ENCODE peak calls at places on chromosome 1, in six cellular contexts. C is esophagus squamous epithelium, I is PC-3, T is foreskin fibroblast, A is breast epithelium, R is GM20000. E is an unnamed sample.

GRCh38 chr1:212487286-212487685 is 54.6 kb downstream of the NENF start:
- DNase-seq in C (no peak), I (no peak), T (no peak), A (no peak), R (no peak), E (no peak)

GRCh38 chr1:36739703-36740289 is 257.1 kb upstream of the CSF3R start:
- DNase-seq in C (no peak), I (no peak), T (no peak), A (no peak), R (no peak), E (peak)

GRCh38 chr1:245686446-245687030 is 531.8 kb downstream of the KIF26B start:
- DNase-seq in C (no peak), I (no peak), T (no peak), A (no peak), R (no peak), E (no peak)

GRCh38 chr1:202343652-202344349 is 2.1 kb upstream of the UBE2T start:
- DNase-seq in C (no peak), I (peak), T (no peak), A (no peak), R (no peak), E (no peak)

GRCh38 chr1:211920141-211920572 is 89.6 kb upstream of the LPGAT1 start:
- DNase-seq in C (no peak), I (peak), T (peak), A (no peak), R (no peak), E (peak)

GRCh38 chr1:41758904-41759548 is 159.7 kb downstream of the HIVEP3 start:
- DNase-seq in C (no peak), I (peak), T (peak), A (no peak), R (no peak), E (no peak)

GRCh38 chr1:214234635-214235025 is 46.3 kb upstream of the SMYD2 start:
- DNase-seq in C (no peak), I (no peak), T (peak), A (no peak), R (no peak), E (no peak)

GRCh38 chr1:161033751-161034150 is 5.0 kb downstream of the TSTD1 start:
- DNase-seq in C (no peak), I (peak), T (no peak), A (no peak), R (no peak), E (no peak)

GRCh38 chr1:91617242-91617837 is 116.7 kb downstream of the CDC7 start:
- DNase-seq in C (no peak), I (peak), T (no peak), A (no peak), R (peak), E (peak)

GRCh38 chr1:55594701-55595100 is 379.5 kb upstream of the USP24 start:
- DNase-seq in C (no peak), I (no peak), T (no peak), A (no peak), R (no peak), E (no peak)

GRCh38 chr1:224852901-224853568 is 76.4 kb upstream of the DNAH14 start:
- DNase-seq in C (no peak), I (peak), T (peak), A (no peak), R (peak), E (no peak)

GRCh38 chr1:89894210-89894668 is 73.4 kb downstream of the LRRC8D start:
- DNase-seq in C (no peak), I (peak), T (peak), A (no peak), R (no peak), E (no peak)

GRCh38 chr1:235402457-235403200 is 35.4 kb downstream of the TBCE start:
- DNase-seq in C (no peak), I (peak), T (no peak), A (no peak), R (no peak), E (no peak)

GRCh38 chr1:228363686-228364067 is 43.0 kb downstream of the TRIM11 start:
- DNase-seq in C (no peak), I (no peak), T (no peak), A (no peak), R (no peak), E (peak)

GRCh38 chr1:54158071-54158470 is 5.3 kb upstream of the CDCP2 start:
- DNase-seq in C (no peak), I (peak), T (no peak), A (no peak), R (no peak), E (no peak)

GRCh38 chr1:220732621-220733020 is 15.5 kb upstream of the MTARC2 start:
- DNase-seq in C (no peak), I (no peak), T (no peak), A (no peak), R (no peak), E (no peak)

GRCh38 chr1:221308534-221309511 is 429.6 kb downstream of the HLX start:
- DNase-seq in C (no peak), I (no peak), T (no peak), A (no peak), R (no peak), E (no peak)

GRCh38 chr1:244067893-244068292 is 16.8 kb downstream of the ZBTB18 start:
- DNase-seq in C (no peak), I (no peak), T (peak), A (no peak), R (no peak), E (no peak)

GRCh38 chr1:46181343-46182260 is 5.3 kb upstream of the P3R3URF start:
- DNase-seq in C (no peak), I (peak), T (peak), A (no peak), R (no peak), E (no peak)

GRCh38 chr1:121413817-121414216 is 229.0 kb downstream of the SRGAP2C start:
- DNase-seq in C (no peak), I (no peak), T (no peak), A (no peak), R (no peak), E (no peak)

GRCh38 chr1:230047114-230047865 is 19.7 kb upstream of the GALNT2 start:
- DNase-seq in C (no peak), I (peak), T (no peak), A (no peak), R (no peak), E (no peak)

GRCh38 chr1:230286166-230286889 is 139.8 kb downstream of the PGBD5 start:
- DNase-seq in C (no peak), I (no peak), T (no peak), A (no peak), R (no peak), E (peak)

GRCh38 chr1:204286841-204287387 is 72.8 kb downstream of the PLEKHA6 start:
- DNase-seq in C (no peak), I (peak), T (no peak), A (peak), R (no peak), E (no peak)

GRCh38 chr1:208207388-208208131 is 36.6 kb downstream of the PLXNA2 start:
- DNase-seq in C (no peak), I (no peak), T (peak), A (no peak), R (no peak), E (no peak)

GRCh38 chr1:68116643-68117235 is 66.3 kb upstream of the DIRAS3 start:
- DNase-seq in C (no peak), I (peak), T (peak), A (no peak), R (peak), E (no peak)

GRCh38 chr1:1797731-1798341 is 19.6 kb upstream of the NADK start:
- DNase-seq in C (no peak), I (no peak), T (no peak), A (no peak), R (no peak), E (no peak)

GRCh38 chr1:227754958-227755357 is 19.7 kb downstream of the SNAP47 start:
- DNase-seq in C (no peak), I (no peak), T (no peak), A (no peak), R (no peak), E (no peak)

GRCh38 chr1:903305-903704 is 20.4 kb upstream of the SAMD11 start:
- DNase-seq in C (no peak), I (no peak), T (no peak), A (no peak), R (peak), E (no peak)

GRCh38 chr1:66298427-66298826 is 235.5 kb upstream of the SGIP1 start:
- DNase-seq in C (no peak), I (peak), T (no peak), A (no peak), R (no peak), E (no peak)

GRCh38 chr1:8396912-8397406 is 79.0 kb downstream of the SLC45A1 start:
- DNase-seq in C (no peak), I (peak), T (peak), A (no peak), R (peak), E (peak)

GRCh38 chr1:9626201-9626608 is 25.3 kb upstream of the PIK3CD start:
- DNase-seq in C (no peak), I (no peak), T (no peak), A (no peak), R (peak), E (no peak)

GRCh38 chr1:70361727-70362413 is 7.3 kb upstream of the ANKRD13C start:
- DNase-seq in C (no peak), I (peak), T (peak), A (no peak), R (no peak), E (no peak)

GRCh38 chr1:224592636-224593579 is 23.2 kb upstream of the CNIH3 start:
- DNase-seq in C (no peak), I (peak), T (peak), A (peak), R (no peak), E (no peak)

GRCh38 chr1:157659576-157660247 is 40.9 kb downstream of the FCRL3 start:
- DNase-seq in C (no peak), I (no peak), T (no peak), A (no peak), R (no peak), E (no peak)

DNA sequence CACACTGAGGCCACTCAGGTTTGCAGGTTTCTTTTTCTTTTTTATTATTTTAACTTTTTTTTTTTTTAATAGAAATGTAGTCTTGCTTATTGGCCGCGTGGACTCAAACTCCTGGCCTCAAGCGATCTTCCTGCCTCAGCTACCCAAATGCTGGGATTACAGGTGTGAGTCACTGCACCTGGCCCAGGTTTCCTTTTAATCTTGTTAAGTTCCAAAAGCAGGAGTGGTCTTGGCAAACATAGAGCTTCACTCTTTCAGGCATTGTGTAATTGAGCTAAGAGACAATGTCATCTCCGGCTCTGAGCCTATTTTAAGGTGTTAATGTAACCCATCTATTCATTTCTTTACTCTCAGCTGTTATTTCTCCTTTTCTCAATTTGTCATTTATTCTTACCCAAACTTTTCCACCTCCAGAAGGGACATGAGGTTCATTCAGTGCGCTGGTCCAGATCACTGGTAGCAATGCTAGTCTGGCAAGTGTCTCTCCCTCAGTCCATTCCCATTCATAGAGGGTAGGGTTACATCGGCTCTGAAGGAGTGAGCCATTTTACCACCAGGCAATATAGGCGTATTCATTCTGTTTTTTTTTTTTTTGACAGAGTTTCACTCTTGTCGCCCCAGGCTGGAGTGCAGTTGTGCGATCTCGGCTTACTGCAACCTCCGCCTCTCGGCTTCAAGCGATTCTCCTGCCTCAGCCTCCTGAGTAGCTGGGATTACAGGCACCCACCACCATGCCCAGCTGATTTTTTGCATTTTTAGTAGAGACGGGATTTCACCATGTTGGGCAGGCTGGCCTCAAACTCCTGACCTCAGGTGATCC is 11.3 kb upstream of the MFSD2A start:
- DNase-seq in C (no peak), I (peak), T (no peak), A (no peak), R (no peak), E (no peak)
- TF ChIP-seq CTCF in C (no peak), I (no peak), T (no peak), A (no peak), R (no peak), E (no peak)

GRCh38 chr1:17274186-17275170 is 25.6 kb downstream of the PADI3 start:
- DNase-seq in C (no peak), I (peak), T (peak), A (no peak), R (peak), E (peak)
- TF ChIP-seq CTCF in C (peak), I (peak), T (peak), A (no peak), R (peak), E (no peak)

GRCh38 chr1:222457513-222457912 is 90.4 kb downstream of the HHIPL2 start:
- DNase-seq in C (no peak), I (no peak), T (no peak), A (no peak), R (no peak), E (no peak)
- TF ChIP-seq CTCF in C (no peak), I (no peak), T (no peak), A (no peak), R (no peak), E (no peak)

GRCh38 chr1:59215766-59216291 is 81.1 kb upstream of the FGGY start:
- DNase-seq in C (no peak), I (peak), T (no peak), A (no peak), R (no peak), E (no peak)
- TF ChIP-seq CTCF in C (no peak), I (peak), T (no peak), A (no peak), R (no peak), E (no peak)

GRCh38 chr1:150561830-150562367 is 12.7 kb downstream of the ADAMTSL4 start:
- DNase-seq in C (peak), I (peak), T (peak), A (peak), R (peak), E (peak)
- TF ChIP-seq CTCF in C (no peak), I (no peak), T (no peak), A (no peak), R (no peak), E (no peak)

E was measured in sigmoid colon.